ENCODE peak calls at places on chromosomes 13 and 19, in eight cellular contexts. R is AG04450, P is esophagus squamous epithelium, B is choroid plexus epithelial cell, L is HAP-1, Y is skeletal muscle cell, J is AG10803, Z is fibroblast of mammary gland. E is an unnamed sample.
A peak's percentile ranks its signal among the peaks of the same experiment; 100 is the strongest.

GRCh38 chr13:44158055-44158655 is 215.5 kb upstream of the SERP2 start:
- DNase-seq in R (no peak), P (no peak), B (no peak), L (no peak), Y (no peak), J (no peak), Z (no peak), E (no peak)

GRCh38 chr19:3692141-3693029 is 7.9 kb downstream of the PIP5K1C start:
- DNase-seq in R (no peak), P (no peak), B (no peak), L (no peak), Y (no peak), J (no peak), Z (no peak), E (no peak)

GRCh38 chr13:112907916-112908315 is 61.1 kb upstream of the MCF2L start:
- DNase-seq in R (no peak), P (no peak), B (no peak), L (no peak), Y (no peak), J (no peak), Z (no peak), E (no peak)

GRCh38 chr19:11451942-11452813 is 16.7 kb downstream of the PRKCSH start:
- DNase-seq in R (no peak), P (no peak), B (peak; percentile 25), L (no peak), Y (no peak), J (no peak), Z (no peak), E (no peak)

GRCh38 chr19:30656520-30657100 is 284.4 kb downstream of the ZNF536 start:
- DNase-seq in R (no peak), P (no peak), B (no peak), L (no peak), Y (no peak), J (no peak), Z (no peak), E (no peak)

GRCh38 chr19:41235480-41235879 is 16.5 kb downstream of the AXL start:
- DNase-seq in R (no peak), P (no peak), B (no peak), L (no peak), Y (no peak), J (no peak), Z (no peak), E (no peak)

GRCh38 chr13:94345374-94346195 is 133.9 kb downstream of the DCT start:
- DNase-seq in R (no peak), P (no peak), B (peak; percentile 65), L (no peak), Y (no peak), J (peak; percentile 59), Z (peak; percentile 56), E (no peak)

GRCh38 chr19:57241181-57241580 is 749 bp downstream of the ZNF805 start:
- DNase-seq in R (no peak), P (no peak), B (peak; percentile 66), L (no peak), Y (peak; percentile 11), J (peak; percentile 36), Z (peak; percentile 33), E (no peak)

DNA sequence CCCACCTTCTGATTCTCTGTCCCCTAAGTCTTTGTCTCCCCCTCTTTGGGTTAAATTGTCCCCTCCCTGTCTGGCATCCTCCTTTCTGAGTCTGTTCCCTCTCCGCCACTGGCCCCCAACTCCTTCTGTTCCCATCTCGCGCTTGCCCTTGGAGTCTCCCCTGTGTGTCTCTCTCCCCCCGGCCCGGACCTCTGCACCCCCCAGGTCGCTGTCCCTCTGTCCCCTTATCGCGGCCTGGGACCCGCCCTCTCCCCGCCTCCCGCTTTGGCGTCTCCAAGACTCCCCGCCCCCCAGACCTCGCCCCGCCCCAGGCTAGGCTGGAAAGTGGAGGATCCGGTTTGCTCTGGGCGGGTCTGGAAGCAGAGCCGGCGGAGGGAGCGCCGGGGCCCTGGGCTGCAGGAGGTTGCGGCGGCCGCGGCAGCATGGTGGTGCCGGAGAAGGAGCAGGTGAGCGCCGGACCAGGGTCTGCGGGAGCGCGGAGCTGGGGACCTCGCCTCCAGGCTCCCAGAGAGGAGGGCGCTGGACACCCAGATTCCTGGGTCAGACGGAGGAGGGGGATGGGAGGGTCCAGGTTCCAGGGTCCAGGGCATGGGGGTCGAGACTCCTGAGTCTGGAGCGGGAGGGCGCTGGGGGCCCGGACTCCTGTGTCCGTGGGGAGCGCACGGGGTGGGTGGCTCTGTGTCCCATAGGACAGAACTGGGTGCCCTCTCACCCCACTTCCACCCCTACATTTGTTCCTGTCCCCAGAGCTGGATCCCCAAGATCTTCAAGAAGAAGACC is at the start of gene TRPM4:
- DNase-seq in R (no peak), P (no peak), B (peak; percentile 79), L (peak; percentile 82), Y (no peak), J (peak; percentile 67), Z (peak; percentile 62), E (peak; percentile 60)
- H3K4me3 ChIP-seq in R (peak within 1 kb of the TSS; percentile 94), P (peak within 1 kb of the TSS; percentile 72), B (peak within 1 kb of the TSS; percentile 96), L (peak within 1 kb of the TSS; percentile 55), Y (peak within 1 kb of the TSS; percentile 89), J (peak within 1 kb of the TSS; percentile 95), Z (peak within 1 kb of the TSS; percentile 85), E (peak within 1 kb of the TSS; percentile 85)

GRCh38 chr13:35787937-35788336 is 311.4 kb upstream of the MAB21L1 start:
- DNase-seq in R (no peak), P (no peak), B (no peak), L (no peak), Y (no peak), J (peak; percentile 28), Z (no peak), E (no peak)

GRCh38 chr13:35789335-35790166 is 313.1 kb upstream of the MAB21L1 start:
- DNase-seq in R (no peak), P (no peak), B (peak; percentile 79), L (peak; percentile 67), Y (no peak), J (peak; percentile 70), Z (peak; percentile 64), E (peak; percentile 20)

GRCh38 chr13:35793823-35794222 is 317.3 kb upstream of the MAB21L1 start:
- DNase-seq in R (no peak), P (no peak), B (no peak), L (no peak), Y (no peak), J (peak; percentile 69), Z (peak; percentile 12), E (no peak)

GRCh38 chr13:35794734-35795389 is 318.4 kb upstream of the MAB21L1 start:
- DNase-seq in R (no peak), P (no peak), B (no peak), L (no peak), Y (peak; percentile 41), J (peak; percentile 52), Z (peak; percentile 78), E (no peak)

DNA sequence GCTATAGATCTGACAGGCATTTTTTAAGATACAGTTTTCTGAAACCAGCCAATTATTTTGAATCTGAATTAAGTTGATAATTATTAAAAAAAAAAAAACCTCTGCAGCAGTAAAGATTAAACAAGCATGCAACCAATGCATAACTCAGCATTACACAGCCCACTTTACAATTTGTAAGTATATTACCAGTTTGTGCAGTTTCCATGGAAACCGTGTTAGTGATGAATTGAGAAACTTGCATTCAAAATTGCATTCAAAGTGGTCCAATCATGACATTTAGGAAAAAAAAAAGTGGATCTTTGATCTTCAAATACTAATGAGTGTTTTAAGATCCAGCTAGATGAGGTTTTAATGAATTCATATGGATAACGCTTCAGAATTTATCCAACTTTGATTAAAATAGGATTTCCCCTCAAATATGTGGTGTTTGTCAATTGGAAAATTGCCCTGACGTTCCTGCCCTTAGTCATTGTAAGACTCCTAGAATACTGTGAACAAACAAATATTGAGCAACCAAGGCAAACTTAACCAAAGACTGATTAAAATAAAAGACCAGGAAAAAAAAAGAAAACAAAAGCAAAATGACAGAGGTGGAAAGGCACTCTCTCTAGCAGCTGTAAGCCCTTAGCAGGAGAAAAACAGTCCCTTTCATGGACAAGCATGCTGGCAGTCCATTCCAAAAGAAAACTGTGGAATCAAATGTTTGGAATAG is 314.9 kb upstream of the MAB21L1 start:
- DNase-seq in R (no peak), P (no peak), B (peak; percentile 57), L (no peak), Y (no peak), J (peak; percentile 93), Z (peak; percentile 86), E (no peak)
- H3K4me3 ChIP-seq in R (no peak overlapping the region), P (no peak overlapping the region), B (no peak overlapping the region), L (no peak overlapping the region), Y (no peak overlapping the region), J (no peak overlapping the region), Z (no peak overlapping the region), E (no peak overlapping the region)

GRCh38 chr13:27922974-27923612 is 3.3 kb downstream of the PDX1 start:
- DNase-seq in R (no peak), P (no peak), B (no peak), L (no peak), Y (no peak), J (no peak), Z (no peak), E (no peak)

GRCh38 chr13:27921961-27922910 is 2.4 kb downstream of the PDX1 start:
- DNase-seq in R (no peak), P (no peak), B (no peak), L (no peak), Y (no peak), J (no peak), Z (no peak), E (no peak)

GRCh38 chr13:27919934-27920676 is at the start of gene PDX1:
- DNase-seq in R (no peak), P (no peak), B (no peak), L (no peak), Y (no peak), J (peak; percentile 1), Z (no peak), E (no peak)

GRCh38 chr13:27920677-27921420 is 1.0 kb downstream of the PDX1 start:
- DNase-seq in R (no peak), P (no peak), B (peak; percentile 21), L (no peak), Y (no peak), J (peak; percentile 11), Z (peak; percentile 14), E (no peak)

DNA sequence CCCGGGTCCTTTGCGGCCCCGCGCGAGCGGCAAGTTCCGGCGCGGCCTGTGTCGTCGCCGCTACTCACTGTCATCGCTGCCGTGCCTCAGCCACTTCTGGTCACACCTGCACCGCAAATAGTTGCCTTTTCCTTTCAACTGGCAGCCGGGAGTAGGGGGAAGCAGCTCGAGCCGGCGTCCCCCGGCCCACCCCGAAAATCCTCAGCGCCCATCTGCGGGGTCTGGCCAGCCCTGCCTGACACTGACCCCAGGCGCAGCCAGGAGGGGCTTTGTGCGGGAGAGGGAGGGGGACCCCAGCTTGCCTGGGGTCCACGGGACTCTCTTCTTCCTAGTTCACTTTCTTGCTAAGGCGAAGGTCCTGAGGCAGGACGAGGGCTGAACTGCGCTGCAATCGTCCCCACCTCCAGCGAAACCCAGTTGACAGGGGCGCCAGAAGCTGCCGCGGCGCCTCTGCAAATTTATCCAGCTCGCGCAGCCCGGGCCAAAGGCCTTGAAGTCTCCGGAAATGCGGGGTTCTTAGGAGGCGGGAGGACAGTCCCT is 1.7 kb downstream of the PDX1 start:
- DNase-seq in R (no peak), P (no peak), B (no peak), L (no peak), Y (no peak), J (no peak), Z (no peak), E (no peak)
- H3K4me3 ChIP-seq in R (peak overlapping the region; percentile 38), P (peak overlapping the region; percentile 19), B (no peak overlapping the region), L (no peak overlapping the region), Y (peak overlapping the region; percentile 20), J (peak overlapping the region; percentile 35), Z (no peak overlapping the region), E (peak overlapping the region; percentile 16)

DNA sequence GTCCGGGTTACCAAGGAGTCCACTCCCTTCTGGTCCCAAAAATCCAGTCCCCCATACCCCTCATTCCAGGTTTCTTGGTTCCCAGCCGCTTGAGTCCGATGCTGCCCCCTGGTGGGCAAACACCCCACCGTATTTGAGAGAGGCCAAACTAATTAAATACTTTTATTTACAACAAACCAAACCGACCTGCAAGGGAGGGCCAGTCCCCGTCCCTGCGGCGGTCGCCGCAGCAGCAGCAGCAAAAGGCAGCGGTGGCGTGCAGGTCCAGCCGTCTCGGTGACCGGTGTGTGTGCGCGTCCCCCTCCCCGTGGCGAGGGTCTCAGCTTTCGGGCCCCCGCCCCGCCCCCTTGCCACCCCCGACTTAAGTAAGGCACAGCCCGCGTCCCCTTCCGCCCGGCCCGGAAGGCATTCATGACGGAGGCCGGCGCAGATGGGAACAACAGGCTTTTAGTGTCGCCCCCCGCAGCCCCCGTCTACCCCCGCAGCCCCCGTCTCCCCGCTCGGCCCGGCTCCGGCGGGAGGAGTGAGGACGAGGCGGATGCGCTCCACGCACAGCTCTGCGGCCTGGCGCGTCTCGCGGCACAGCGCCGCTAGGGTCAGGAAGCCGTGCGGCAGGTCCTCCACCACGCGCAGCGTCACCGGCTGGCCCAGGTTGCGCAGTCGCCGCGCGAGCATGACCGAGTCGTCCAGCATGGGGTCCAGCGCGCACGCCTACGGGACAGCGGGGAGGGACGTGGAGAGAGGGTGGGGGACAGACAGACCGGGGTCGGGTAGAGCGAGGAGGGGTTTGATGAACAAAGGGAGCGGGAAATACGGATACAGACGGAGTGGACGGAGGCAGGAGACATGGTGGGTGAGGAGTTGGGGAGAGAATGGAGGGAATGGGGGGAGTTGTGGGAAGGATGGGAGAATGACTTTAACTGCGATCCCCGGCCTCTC is 11.5 kb upstream of the CNFN start:
- DNase-seq in R (peak; percentile 51), P (no peak), B (peak; percentile 84), L (peak; percentile 60), Y (peak; percentile 35), J (peak; percentile 71), Z (peak; percentile 77), E (peak; percentile 79)
- H3K4me3 ChIP-seq in R (peak overlapping the region; percentile 66), P (peak overlapping the region; percentile 41), B (peak overlapping the region; percentile 64), L (no peak overlapping the region), Y (peak overlapping the region; percentile 54), J (peak overlapping the region; percentile 69), Z (peak overlapping the region; percentile 42), E (peak overlapping the region; percentile 16)